ENCODE peak calls at places on chromosome 6, in eight cellular contexts. G, E, Q, A, V, X, W and L are unnamed samples.

GRCh38 chr6:122033564-122034181 is 365.8 kb upstream of the HSF2 start:
- DNase-seq in G (no peak), E (no peak), Q (peak), A (peak), V (no peak), X (peak), W (peak), L (no peak)

GRCh38 chr6:36751091-36751490 is 53.5 kb downstream of the RAB44 start:
- DNase-seq in G (no peak), E (no peak), Q (no peak), A (no peak), V (no peak), X (no peak), W (no peak), L (no peak)

GRCh38 chr6:84774174-84775158 is 10.1 kb upstream of the TBX18 start:
- DNase-seq in G (peak), E (no peak), Q (peak), A (peak), V (no peak), X (peak), W (peak), L (no peak)

GRCh38 chr6:2157441-2158127 is 87.8 kb downstream of the GMDS start:
- DNase-seq in G (peak), E (no peak), Q (no peak), A (peak), V (no peak), X (no peak), W (peak), L (peak)

GRCh38 chr6:157045831-157046454 is 268.8 kb downstream of the ARID1B start:
- DNase-seq in G (peak), E (no peak), Q (peak), A (peak), V (no peak), X (peak), W (no peak), L (no peak)

GRCh38 chr6:96626749-96627353 is 63.9 kb downstream of the FHL5 start:
- DNase-seq in G (peak), E (no peak), Q (peak), A (peak), V (peak), X (peak), W (peak), L (no peak)

GRCh38 chr6:105781248-105781647 is 304.9 kb upstream of the PRDM1 start:
- DNase-seq in G (no peak), E (no peak), Q (no peak), A (no peak), V (no peak), X (no peak), W (no peak), L (no peak)

GRCh38 chr6:5173862-5174643 is 86.7 kb downstream of the LYRM4 start:
- DNase-seq in G (no peak), E (peak), Q (no peak), A (peak), V (no peak), X (peak), W (peak), L (no peak)

GRCh38 chr6:151493495-151494234 is at the start of gene CCDC170:
- DNase-seq in G (no peak), E (no peak), Q (peak), A (peak), V (no peak), X (peak), W (peak), L (no peak)

GRCh38 chr6:72968704-72969103 is 256.6 kb downstream of the KHDC1L start:
- DNase-seq in G (no peak), E (no peak), Q (peak), A (peak), V (no peak), X (no peak), W (no peak), L (no peak)

GRCh38 chr6:170029416-170030283 is 261.2 kb downstream of the DLL1 start:
- DNase-seq in G (no peak), E (peak), Q (no peak), A (no peak), V (no peak), X (no peak), W (no peak), L (no peak)

GRCh38 chr6:133360194-133360593 is 119.0 kb downstream of the EYA4 start:
- DNase-seq in G (no peak), E (no peak), Q (no peak), A (no peak), V (no peak), X (no peak), W (no peak), L (no peak)

GRCh38 chr6:136761227-136761922 is 30.9 kb downstream of the MAP3K5 start:
- DNase-seq in G (no peak), E (peak), Q (no peak), A (no peak), V (no peak), X (no peak), W (peak), L (no peak)

GRCh38 chr6:56860466-56860865 is 94.4 kb upstream of the BEND6 start:
- DNase-seq in G (peak), E (no peak), Q (peak), A (peak), V (no peak), X (no peak), W (no peak), L (no peak)

GRCh38 chr6:165805604-165806003 is 142.6 kb upstream of the PDE10A start:
- DNase-seq in G (no peak), E (no peak), Q (no peak), A (no peak), V (no peak), X (peak), W (no peak), L (no peak)

GRCh38 chr6:28542440-28543293 is 17.0 kb downstream of the GPX5 start:
- DNase-seq in G (peak), E (peak), Q (peak), A (peak), V (no peak), X (peak), W (peak), L (peak)
- H3K4me3 ChIP-seq in G (no peak), E (peak), Q (peak), A (peak), V (peak), X (peak), W (peak), L (peak)

DNA sequence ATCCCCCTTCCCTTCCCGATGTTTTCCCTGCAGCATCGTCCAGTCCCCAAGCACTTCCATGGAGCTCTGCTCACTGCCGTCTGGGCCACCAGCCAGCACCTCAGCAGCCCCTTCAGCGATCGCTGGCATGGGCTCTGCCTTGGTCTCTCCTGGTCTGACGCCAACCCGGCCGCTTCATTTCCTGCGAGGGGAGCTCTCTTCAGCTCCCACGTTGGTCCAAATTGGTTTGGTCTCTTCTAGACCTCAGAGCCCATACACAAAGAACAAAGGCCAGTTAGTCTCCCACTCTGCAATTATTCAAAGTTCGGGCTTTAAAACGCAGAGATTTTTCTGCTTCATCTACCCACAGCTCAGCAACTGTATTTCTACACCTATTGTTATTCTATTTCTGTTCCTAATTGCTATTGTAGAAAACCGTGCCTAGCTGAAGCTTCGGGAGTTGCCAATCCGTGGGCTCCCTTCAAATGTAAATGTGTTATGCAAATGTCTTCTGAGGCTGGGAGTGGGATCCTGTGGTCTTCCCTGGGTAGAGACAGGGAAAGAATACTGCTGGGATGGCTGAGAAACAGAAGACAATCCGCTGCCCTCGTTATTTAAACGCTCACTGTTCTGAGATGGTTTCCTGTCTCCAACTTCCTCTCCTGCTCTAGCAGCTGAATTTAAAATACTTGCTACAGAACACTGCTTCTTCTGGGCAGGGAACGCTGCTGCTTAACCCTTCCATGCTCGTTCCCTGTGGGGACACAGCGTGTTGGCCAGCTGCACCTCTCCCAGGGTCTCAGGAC is 154.2 kb upstream of the QKI start:
- DNase-seq in G (no peak), E (no peak), Q (peak), A (peak), V (no peak), X (peak), W (no peak), L (no peak)
- H3K4me3 ChIP-seq in G (no peak), E (no peak), Q (no peak), A (peak), V (peak), X (peak), W (no peak), L (no peak)

DNA sequence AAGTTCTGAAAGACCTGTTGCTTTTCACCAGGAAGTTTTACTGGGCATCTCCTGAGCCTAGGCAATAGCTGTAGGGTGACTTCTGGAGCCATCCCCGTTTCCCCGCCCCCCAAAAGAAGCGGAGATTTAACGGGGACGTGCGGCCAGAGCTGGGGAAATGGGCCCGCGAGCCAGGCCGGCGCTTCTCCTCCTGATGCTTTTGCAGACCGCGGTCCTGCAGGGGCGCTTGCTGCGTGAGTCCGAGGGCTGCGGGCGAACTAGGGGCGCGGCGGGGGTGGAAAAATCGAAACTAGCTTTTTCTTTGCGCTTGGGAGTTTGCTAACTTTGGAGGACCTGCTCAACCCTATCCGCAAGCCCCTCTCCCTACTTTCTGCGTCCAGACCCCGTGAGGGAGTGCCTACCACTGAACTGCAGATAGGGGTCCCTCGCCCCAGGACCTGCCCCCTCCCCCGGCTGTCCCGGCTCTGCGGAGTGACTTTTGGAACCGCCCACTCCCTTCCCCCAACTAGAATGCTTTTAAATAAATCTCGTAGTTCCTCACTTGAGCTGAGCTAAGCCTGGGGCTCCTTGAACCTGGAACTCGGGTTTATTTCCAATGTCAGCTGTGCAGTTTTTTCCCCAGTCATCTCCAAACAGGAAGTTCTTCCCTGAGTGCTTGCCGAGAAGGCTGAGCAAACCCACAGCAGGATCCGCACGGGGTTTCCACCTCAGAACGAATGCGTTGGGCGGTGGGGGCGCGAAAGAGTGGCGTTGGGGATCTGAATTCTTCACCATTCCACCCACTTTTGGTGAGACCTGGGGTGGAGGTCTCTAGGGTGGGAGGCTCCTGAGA is at the start of gene HFE:
- DNase-seq in G (peak), E (peak), Q (peak), A (peak), V (no peak), X (peak), W (no peak), L (peak)
- H3K4me3 ChIP-seq in G (peak), E (peak), Q (peak), A (peak), V (peak), X (peak), W (peak), L (peak)

GRCh38 chr6:70667256-70667710 is 400 bp upstream of the SMAP1 start:
- DNase-seq in G (no peak), E (no peak), Q (no peak), A (no peak), V (no peak), X (no peak), W (no peak), L (no peak)

GRCh38 chr6:70667711-70668498 is at the start of gene SMAP1:
- DNase-seq in G (peak), E (peak), Q (peak), A (peak), V (peak), X (peak), W (peak), L (peak)

GRCh38 chr6:70668499-70668812 is 773 bp downstream of the SMAP1 start:
- DNase-seq in G (no peak), E (no peak), Q (no peak), A (no peak), V (no peak), X (no peak), W (no peak), L (no peak)

GRCh38 chr6:70666726-70667125 is 957 bp upstream of the SMAP1 start:
- DNase-seq in G (no peak), E (no peak), Q (no peak), A (no peak), V (no peak), X (no peak), W (no peak), L (no peak)

DNA sequence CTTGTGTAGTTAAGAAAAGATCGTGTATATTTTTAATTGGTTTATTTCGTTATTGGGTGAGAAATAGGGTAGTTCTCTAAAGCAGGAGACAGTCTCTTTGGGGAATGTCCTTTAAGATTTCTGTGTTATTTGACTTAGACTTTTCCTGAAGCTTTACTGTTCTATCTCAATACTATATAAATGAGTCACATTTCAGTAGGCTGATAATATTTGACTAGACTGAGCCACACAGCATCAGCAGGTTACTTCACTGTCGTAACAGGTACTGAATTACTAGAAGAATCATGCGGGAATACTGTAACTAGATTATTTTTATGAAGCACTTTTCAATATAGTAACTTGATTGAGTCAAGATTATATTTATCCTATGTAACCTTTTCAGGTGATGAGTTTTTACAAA is 1.4 kb downstream of the SMAP1 start:
- DNase-seq in G (no peak), E (no peak), Q (no peak), A (peak), V (no peak), X (no peak), W (no peak), L (no peak)
- H3K4me3 ChIP-seq in G (peak), E (peak), Q (no peak), A (peak), V (peak), X (peak), W (peak), L (peak)

GRCh38 chr6:34462561-34462971 is 3.3 kb upstream of the PACSIN1 start:
- DNase-seq in G (peak), E (no peak), Q (peak), A (no peak), V (no peak), X (peak), W (no peak), L (peak)
- H3K4me3 ChIP-seq in G (no peak), E (no peak), Q (no peak), A (no peak), V (no peak), X (no peak), W (no peak), L (no peak)

GRCh38 chr6:108658174-108658573 is 97.5 kb downstream of the FOXO3 start:
- DNase-seq in G (no peak), E (no peak), Q (no peak), A (no peak), V (no peak), X (no peak), W (no peak), L (no peak)

GRCh38 chr6:108654465-108655106 is 93.9 kb downstream of the FOXO3 start:
- DNase-seq in G (no peak), E (no peak), Q (no peak), A (peak), V (no peak), X (no peak), W (no peak), L (no peak)

GRCh38 chr6:108653864-108654402 is 93.2 kb downstream of the FOXO3 start:
- DNase-seq in G (peak), E (no peak), Q (no peak), A (peak), V (no peak), X (no peak), W (no peak), L (peak)

GRCh38 chr6:108656834-108657233 is 96.1 kb downstream of the FOXO3 start:
- DNase-seq in G (no peak), E (no peak), Q (no peak), A (no peak), V (no peak), X (no peak), W (no peak), L (no peak)

DNA sequence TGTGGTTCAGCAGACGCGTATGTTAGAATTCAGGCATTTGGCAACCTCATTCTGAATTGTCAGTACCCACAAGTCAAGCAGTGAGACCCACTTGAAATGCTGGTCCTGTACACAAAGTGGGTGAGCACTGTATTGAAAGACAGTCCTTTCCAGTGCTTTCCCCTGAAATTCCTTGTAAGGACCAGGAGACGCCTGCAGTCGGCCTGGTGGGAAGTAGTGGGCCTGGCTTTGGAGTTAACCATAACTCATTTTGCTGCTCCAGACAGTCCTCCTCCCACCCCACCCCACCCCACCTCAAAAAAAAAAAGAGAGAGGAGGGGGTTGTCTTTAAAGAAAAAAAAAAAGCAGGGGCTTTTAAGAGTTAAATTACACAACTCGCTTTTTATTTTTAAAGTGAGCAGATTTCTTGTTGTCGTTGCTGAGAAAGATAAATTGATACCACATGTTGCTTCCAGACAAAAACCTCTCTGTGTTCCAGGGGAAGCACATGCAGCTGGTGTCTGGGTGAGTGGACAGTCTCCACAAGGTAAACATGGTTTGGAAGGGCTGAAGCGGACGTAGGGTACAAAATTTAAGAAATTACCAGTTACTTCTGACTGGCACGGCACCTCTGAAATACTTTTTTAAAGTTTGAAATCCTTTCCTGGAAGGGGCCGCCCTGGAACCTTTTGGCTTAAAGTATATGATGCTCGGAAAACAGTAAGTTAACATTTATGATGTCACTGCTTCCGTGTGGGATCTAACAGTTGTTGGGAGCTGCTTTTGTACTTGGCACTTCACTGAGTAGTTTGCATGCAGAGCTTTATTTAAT is 95.3 kb downstream of the FOXO3 start:
- DNase-seq in G (peak), E (no peak), Q (no peak), A (peak), V (no peak), X (no peak), W (no peak), L (peak)
- H3K4me3 ChIP-seq in G (peak), E (no peak), Q (no peak), A (peak), V (no peak), X (no peak), W (no peak), L (peak)

DNA sequence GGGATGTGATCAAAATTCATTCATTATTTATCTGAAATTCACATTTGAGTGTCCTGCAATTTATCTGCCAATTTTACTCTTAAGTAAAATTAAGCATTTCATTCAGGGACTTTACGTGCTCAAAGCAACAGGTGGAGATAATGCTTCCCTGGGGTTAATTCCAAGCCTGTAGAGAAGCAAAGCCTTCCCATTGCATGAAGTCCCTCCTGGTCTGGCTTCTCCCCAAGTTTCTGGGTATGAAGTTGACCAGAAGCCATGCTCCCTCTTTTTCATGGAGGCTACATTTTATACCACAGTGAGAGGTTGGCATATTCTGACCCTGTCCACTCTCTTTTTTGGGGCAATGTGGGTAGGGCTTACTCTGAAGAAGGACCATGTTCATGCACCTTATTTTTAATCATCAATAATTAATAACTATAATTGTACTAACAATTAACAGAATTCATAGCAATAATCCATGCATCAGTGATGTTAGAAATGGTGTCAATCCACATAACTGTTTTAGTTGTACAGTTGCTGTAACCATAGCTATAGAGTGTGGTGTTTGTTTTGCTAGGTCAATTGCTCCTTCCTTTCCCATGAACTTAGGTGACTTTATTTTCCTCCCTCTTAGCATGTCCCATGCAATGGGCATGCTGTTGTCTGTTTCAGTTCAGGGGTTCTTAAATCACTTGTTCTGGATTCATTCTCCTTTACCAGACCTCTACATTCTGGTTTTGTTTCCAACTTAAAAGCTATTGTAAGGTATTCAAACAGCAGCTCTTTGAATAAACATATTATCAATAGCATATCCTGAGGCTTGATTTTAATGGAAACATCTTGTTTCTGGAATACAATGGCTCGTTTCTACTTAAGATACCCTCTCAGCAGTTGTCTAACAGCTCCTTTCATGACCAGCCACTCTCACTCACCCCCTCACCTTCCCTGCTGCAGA is 1.5 kb downstream of the LAMA4 start:
- DNase-seq in G (no peak), E (no peak), Q (peak), A (peak), V (no peak), X (no peak), W (no peak), L (no peak)
- H3K4me3 ChIP-seq in G (peak), E (no peak), Q (no peak), A (peak), V (peak), X (peak), W (no peak), L (peak)

DNA sequence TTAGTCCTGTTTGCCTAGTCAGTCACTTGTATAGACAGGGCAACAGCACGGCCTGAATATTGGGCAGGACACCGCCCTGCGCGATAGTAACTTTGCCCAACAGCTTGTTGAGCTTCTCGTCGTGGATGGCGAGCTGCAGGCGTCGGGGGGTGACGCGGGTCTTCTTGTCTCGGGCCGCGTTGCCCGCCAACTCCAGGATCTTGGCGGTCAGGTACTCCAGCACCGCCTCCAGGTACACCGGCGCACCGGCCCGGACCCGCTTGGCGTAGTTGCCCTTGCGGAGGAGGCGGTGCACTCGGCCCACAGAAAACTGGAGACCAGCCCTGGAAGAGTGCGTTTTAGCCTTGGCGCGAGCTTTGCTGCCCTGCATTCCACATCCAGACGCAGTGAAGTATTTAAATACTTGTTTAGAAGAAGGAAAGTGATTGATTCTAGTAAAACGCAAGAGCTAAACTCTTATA is 92.8 kb upstream of the BTN3A2 start:
- DNase-seq in G (no peak), E (peak), Q (peak), A (peak), V (no peak), X (peak), W (peak), L (no peak)
- H3K4me3 ChIP-seq in G (peak), E (peak), Q (peak), A (peak), V (peak), X (peak), W (peak), L (peak)